ENCODE peak calls at places on chromosomes 11 and 22, in six cellular contexts. U is HCT116, V is A549, J is SK-N-SH, O is K562, X is HL-60. G is an unnamed sample.

GRCh38 chr11:110079726-110080125 is 13.5 kb upstream of the ZC3H12C start:
- DNase-seq in U (no peak), V (no peak), J (no peak), O (no peak), X (no peak), G (no peak)

GRCh38 chr22:40024201-40025061 is 29.7 kb downstream of the FAM83F start:
- DNase-seq in U (peak), V (peak), J (peak), O (peak), X (no peak), G (peak)

GRCh38 chr22:42856179-42856864 is 751 bp downstream of the ARFGAP3 start:
- DNase-seq in U (no peak), V (no peak), J (no peak), O (no peak), X (peak), G (no peak)

GRCh38 chr11:80388133-80388532 is 947.3 kb upstream of the TENM4 start:
- DNase-seq in U (no peak), V (no peak), J (no peak), O (no peak), X (no peak), G (no peak)

GRCh38 chr22:23856721-23857605 is 712 bp upstream of the SLC2A11 start:
- DNase-seq in U (no peak), V (peak), J (peak), O (no peak), X (no peak), G (no peak)

GRCh38 chr22:31943206-31943975 is 944 bp upstream of the YWHAH start:
- DNase-seq in U (no peak), V (no peak), J (no peak), O (no peak), X (no peak), G (no peak)

GRCh38 chr11:130947058-130947457 is 30.8 kb upstream of the SNX19 start:
- DNase-seq in U (no peak), V (no peak), J (no peak), O (no peak), X (no peak), G (no peak)

GRCh38 chr11:61460986-61461385 is 31.1 kb downstream of the SDHAF2 start:
- DNase-seq in U (no peak), V (no peak), J (no peak), O (no peak), X (no peak), G (no peak)

GRCh38 chr22:29139965-29140782 is 65.5 kb upstream of the EMID1 start:
- DNase-seq in U (no peak), V (no peak), J (no peak), O (no peak), X (no peak), G (no peak)

GRCh38 chr22:35051791-35052190 is 14.2 kb upstream of the ISX start:
- DNase-seq in U (no peak), V (no peak), J (no peak), O (no peak), X (no peak), G (no peak)

GRCh38 chr11:22792497-22792896 is 37.1 kb downstream of the SVIP start:
- DNase-seq in U (peak), V (no peak), J (no peak), O (peak), X (no peak), G (peak)

GRCh38 chr11:103673773-103674172 is 362.7 kb upstream of the DDI1 start:
- DNase-seq in U (no peak), V (no peak), J (no peak), O (no peak), X (no peak), G (no peak)

GRCh38 chr22:30008401-30008800 is 71.9 kb upstream of the HORMAD2 start:
- DNase-seq in U (no peak), V (no peak), J (no peak), O (no peak), X (no peak), G (no peak)

GRCh38 chr11:20015529-20016427 is 144.5 kb downstream of the DBX1 start:
- DNase-seq in U (no peak), V (no peak), J (no peak), O (no peak), X (no peak), G (no peak)

GRCh38 chr22:24400037-24400725 is 27.2 kb upstream of the ADORA2A start:
- DNase-seq in U (no peak), V (no peak), J (no peak), O (no peak), X (no peak), G (no peak)

GRCh38 chr11:68031136-68031459 is 617 bp downstream of the NDUFS8 start:
- DNase-seq in U (no peak), V (no peak), J (no peak), O (no peak), X (no peak), G (no peak)

GRCh38 chr11:57546869-57547518 is 9.6 kb downstream of the SMTNL1 start:
- DNase-seq in U (no peak), V (peak), J (peak), O (peak), X (no peak), G (no peak)

DNA sequence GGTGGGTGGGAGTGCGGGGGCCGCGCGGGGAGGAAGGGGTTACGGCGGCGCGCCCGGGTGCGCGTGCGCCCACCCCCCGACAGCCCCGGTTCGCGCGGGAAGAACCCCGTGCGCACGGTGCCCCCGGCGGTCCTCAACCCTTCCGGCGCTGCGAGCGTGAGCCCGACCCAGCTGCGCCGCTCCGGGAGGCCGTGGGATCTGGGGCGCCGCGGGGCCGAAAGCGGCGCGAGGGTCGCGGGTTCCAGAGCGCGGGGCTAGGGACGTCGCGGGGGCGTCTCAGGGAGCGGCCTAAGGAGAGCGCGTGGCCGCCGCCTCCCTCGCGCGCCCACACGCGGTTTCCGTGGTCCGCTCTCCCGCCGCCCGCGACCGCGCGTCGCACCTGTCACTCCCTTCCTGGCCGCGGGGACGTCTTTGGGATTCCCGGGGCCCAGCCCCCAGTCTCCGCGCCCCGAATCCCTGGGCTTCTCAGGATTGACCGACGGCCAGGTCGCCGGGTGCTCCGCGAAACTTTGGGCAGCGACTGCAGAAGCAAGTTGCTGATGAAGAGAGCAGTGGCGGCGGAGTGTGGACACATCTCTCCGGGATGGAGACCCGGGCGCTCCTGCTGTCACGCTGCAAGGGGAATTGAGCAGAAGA is 582 bp downstream of the SREBF2 start:
- DNase-seq in U (no peak), V (no peak), J (peak), O (peak), X (peak), G (no peak)
- TF ChIP-seq CTCF in U (no peak), V (no peak), J (no peak), O (no peak), X (no peak), G (no peak)

DNA sequence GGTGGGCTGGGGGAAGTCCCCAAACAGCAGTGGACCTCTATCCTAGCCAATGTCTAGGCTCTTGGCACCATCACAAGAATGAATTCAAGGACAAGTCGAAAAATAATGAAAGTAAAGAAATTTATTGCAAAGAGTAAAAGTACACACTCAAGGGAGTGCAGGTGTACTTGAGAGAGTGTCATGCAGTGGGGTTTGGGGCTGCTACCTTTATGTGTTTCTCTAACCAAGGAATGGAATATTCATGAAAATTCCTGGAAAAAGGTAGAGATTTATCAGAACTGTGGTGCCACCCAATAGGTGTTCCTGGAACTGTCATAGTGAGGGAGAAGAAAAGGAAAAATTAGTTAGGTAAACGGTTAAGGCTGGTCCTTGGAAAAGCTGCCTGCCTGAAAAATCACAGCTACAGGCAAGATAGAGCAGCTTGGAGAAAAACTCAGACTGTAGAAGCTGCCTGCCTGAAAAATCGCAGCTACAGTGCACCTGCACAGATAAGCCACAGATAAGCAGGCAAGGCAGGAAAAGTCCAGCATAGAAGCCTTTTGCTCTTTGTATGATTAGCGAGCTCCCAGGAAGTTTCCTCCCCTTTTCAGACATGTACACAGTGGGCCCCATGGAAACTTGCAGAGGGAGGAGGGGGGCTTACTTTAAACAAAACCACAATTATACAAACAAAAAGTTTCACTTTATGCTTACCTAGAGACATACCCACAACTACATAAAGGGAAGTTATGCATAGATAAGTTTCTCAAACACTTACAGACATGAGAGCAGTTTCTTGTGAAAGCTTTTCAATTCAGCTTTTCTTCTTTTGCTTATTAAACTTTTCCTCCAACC is 71.4 kb upstream of the B3GNT6 start:
- DNase-seq in U (no peak), V (no peak), J (no peak), O (no peak), X (no peak), G (no peak)
- TF ChIP-seq REST in U (no peak), V (no peak), J (no peak), O (no peak), X (no peak), G (no peak)

DNA sequence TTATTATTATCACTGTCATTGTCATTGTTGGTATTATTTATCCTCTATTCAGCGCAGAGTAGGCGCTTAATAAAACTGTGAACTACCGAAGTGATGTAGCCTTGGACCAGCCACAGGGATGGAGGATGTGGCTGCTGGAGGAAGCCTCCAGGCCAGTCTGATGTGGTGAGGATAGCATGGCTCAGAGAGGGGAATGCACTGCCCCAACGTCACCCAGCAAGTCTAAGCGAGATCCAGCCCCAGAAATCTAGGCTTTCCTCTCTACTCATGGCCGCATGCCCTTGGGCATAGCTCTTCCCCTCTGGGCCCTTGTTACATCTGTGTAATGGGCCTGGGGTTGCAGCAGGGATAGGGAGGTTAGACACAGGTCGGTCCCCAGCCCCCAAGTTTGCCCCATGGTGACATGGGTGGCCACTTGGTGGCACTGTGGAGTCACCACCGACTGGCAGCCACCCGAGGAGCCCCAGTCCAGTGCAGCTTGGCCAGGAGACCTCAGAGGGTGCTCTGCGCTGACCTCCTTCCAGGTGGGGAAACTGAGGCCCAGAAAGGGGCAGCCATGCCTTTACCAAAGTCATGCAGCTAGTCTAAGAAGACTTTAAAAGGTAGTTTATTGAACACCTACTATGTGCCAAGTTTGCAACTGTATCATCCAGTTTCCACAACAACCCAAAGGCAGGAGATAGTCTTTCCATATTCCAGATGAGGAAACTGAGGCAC is 395.7 kb downstream of the MN1 start:
- DNase-seq in U (peak), V (peak), J (peak), O (peak), X (peak), G (no peak)
- TF ChIP-seq CTCF in U (peak), V (peak), J (peak), O (peak), X (peak), G (peak)

GRCh38 chr22:49406047-49406650 is 421.5 kb downstream of the BRD1 start:
- DNase-seq in U (no peak), V (no peak), J (no peak), O (no peak), X (no peak), G (no peak)

GRCh38 chr22:49406879-49407587 is 420.6 kb downstream of the BRD1 start:
- DNase-seq in U (no peak), V (no peak), J (no peak), O (no peak), X (no peak), G (no peak)

GRCh38 chr22:49405590-49405989 is 422.1 kb downstream of the BRD1 start:
- DNase-seq in U (no peak), V (no peak), J (no peak), O (no peak), X (no peak), G (no peak)

GRCh38 chr22:49411236-49411635 is 416.4 kb downstream of the BRD1 start:
- DNase-seq in U (no peak), V (no peak), J (no peak), O (no peak), X (no peak), G (no peak)

DNA sequence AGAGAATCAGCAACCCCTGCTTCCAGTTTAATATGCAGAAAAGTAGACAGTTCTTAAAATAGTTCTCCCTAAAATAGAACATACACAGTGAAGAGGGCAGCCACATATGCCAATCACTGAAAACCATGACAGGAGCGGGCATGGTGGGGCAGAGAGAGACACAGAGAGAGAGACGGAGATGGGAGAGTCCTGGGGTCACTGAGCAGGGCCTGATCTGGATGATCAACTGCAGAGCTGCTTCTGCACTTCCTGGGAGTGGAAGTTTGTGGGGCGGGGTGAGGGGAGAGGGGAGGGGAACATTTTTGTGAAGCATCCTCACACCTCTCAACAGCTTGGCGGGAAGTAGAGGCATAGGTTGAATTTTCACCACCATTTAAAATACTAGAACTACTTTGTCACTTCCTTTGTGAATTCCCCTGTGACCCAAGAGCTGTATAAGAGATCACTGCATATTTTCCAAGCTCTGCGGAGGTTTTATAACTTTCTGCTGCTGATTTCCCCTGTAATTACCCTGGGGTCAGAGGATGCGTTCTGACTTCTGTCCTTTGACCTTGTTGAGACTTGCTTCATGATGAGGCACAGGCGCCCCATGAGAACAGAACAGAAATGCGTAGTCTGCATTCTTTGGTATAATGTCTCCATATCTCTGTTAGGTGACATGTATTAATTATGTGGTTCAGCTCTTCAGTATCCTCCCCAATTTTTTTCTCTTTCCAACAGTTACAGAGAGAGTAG is 419.4 kb downstream of the BRD1 start:
- DNase-seq in U (no peak), V (no peak), J (no peak), O (no peak), X (no peak), G (no peak)
- TF ChIP-seq REST in U (no peak), V (no peak), J (no peak), O (no peak), X (no peak), G (no peak)

GRCh38 chr11:116680349-116681125 is 92.2 kb downstream of the BUD13 start:
- DNase-seq in U (no peak), V (no peak), J (no peak), O (no peak), X (no peak), G (no peak)
- TF ChIP-seq CTCF in U (no peak), V (no peak), J (no peak), O (no peak), X (no peak), G (no peak)

GRCh38 chr11:118207079-118207478 is 17.7 kb downstream of the JAML start:
- DNase-seq in U (no peak), V (no peak), J (no peak), O (no peak), X (no peak), G (no peak)

GRCh38 chr11:118209037-118209436 is 15.8 kb downstream of the JAML start:
- DNase-seq in U (no peak), V (no peak), J (no peak), O (no peak), X (no peak), G (no peak)

GRCh38 chr11:118202599-118203422 is 22.0 kb downstream of the JAML start:
- DNase-seq in U (no peak), V (no peak), J (no peak), O (no peak), X (no peak), G (no peak)

GRCh38 chr11:118206612-118207031 is 18.2 kb downstream of the JAML start:
- DNase-seq in U (no peak), V (no peak), J (no peak), O (no peak), X (peak), G (no peak)

GRCh38 chr11:118205979-118206611 is 18.7 kb downstream of the JAML start:
- DNase-seq in U (no peak), V (no peak), J (no peak), O (no peak), X (no peak), G (no peak)
- TF ChIP-seq REST in U (no peak), V (no peak), J (no peak), O (no peak), X (no peak), G (no peak)

G was measured in Panc1.